ENCODE peak calls at places on chromosome 14, in ten cellular contexts. One of them, this sample, is unnamed.
A peak's percentile ranks its signal among the peaks of the same experiment; 100 is the strongest.

GRCh38 chr14:64732066-64732465 is 27.8 kb downstream of the PLEKHG3 start:
- DNase-seq in heart left ventricle: no peak
- DNase-seq in EL: no peak
- DNase-seq in KBM-7: no peak
- DNase-seq in substantia nigra: no peak
- DNase-seq in NCI-H2081: no peak
- DNase-seq in NCI-H82: no peak
- DNase-seq in COLO829: no peak
- DNase-seq in COR-L47: no peak
- DNase-seq in foreskin fibroblast: no peak
- DNase-seq in this sample: no peak

GRCh38 chr14:37081220-37081619 is 91.2 kb downstream of the SLC25A21 start:
- DNase-seq in heart left ventricle: no peak
- DNase-seq in EL: no peak
- DNase-seq in KBM-7: no peak
- DNase-seq in substantia nigra: no peak
- DNase-seq in NCI-H2081: no peak
- DNase-seq in NCI-H82: no peak
- DNase-seq in COLO829: no peak
- DNase-seq in COR-L47: no peak
- DNase-seq in foreskin fibroblast: no peak
- DNase-seq in this sample: no peak

GRCh38 chr14:92135269-92135668 is 13.5 kb downstream of the CPSF2 start:
- DNase-seq in heart left ventricle: no peak
- DNase-seq in EL: peak; percentile 25
- DNase-seq in KBM-7: peak; percentile 46
- DNase-seq in substantia nigra: no peak
- DNase-seq in NCI-H2081: peak; percentile 58
- DNase-seq in NCI-H82: peak; percentile 47
- DNase-seq in COLO829: no peak
- DNase-seq in COR-L47: peak; percentile 49
- DNase-seq in foreskin fibroblast: no peak
- DNase-seq in this sample: no peak

GRCh38 chr14:24285351-24285750 is 14.0 kb upstream of the RABGGTA start:
- DNase-seq in heart left ventricle: no peak
- DNase-seq in EL: no peak
- DNase-seq in KBM-7: no peak
- DNase-seq in substantia nigra: no peak
- DNase-seq in NCI-H2081: no peak
- DNase-seq in NCI-H82: no peak
- DNase-seq in COLO829: no peak
- DNase-seq in COR-L47: no peak
- DNase-seq in foreskin fibroblast: no peak
- DNase-seq in this sample: no peak

GRCh38 chr14:39175445-39176262 is 600 bp downstream of the PNN start:
- DNase-seq in heart left ventricle: no peak
- DNase-seq in EL: peak; percentile 40
- DNase-seq in KBM-7: peak; percentile 76
- DNase-seq in substantia nigra: peak; percentile 70
- DNase-seq in NCI-H2081: peak; percentile 44
- DNase-seq in NCI-H82: peak; percentile 56
- DNase-seq in COLO829: no peak
- DNase-seq in COR-L47: peak; percentile 33
- DNase-seq in foreskin fibroblast: peak; percentile 14
- DNase-seq in this sample: no peak

GRCh38 chr14:68864301-68864810 is 71.5 kb upstream of the ZFP36L1 start:
- DNase-seq in heart left ventricle: no peak
- DNase-seq in EL: no peak
- DNase-seq in KBM-7: no peak
- DNase-seq in substantia nigra: no peak
- DNase-seq in NCI-H2081: no peak
- DNase-seq in NCI-H82: no peak
- DNase-seq in COLO829: no peak
- DNase-seq in COR-L47: no peak
- DNase-seq in foreskin fibroblast: no peak
- DNase-seq in this sample: no peak

GRCh38 chr14:34770901-34771300 is 56.5 kb upstream of the CFL2 start:
- DNase-seq in heart left ventricle: no peak
- DNase-seq in EL: peak; percentile 51
- DNase-seq in KBM-7: no peak
- DNase-seq in substantia nigra: no peak
- DNase-seq in NCI-H2081: no peak
- DNase-seq in NCI-H82: no peak
- DNase-seq in COLO829: no peak
- DNase-seq in COR-L47: no peak
- DNase-seq in foreskin fibroblast: no peak
- DNase-seq in this sample: no peak

GRCh38 chr14:33952541-33952940 is 1.7 kb upstream of the EGLN3 start:
- DNase-seq in heart left ventricle: no peak
- DNase-seq in EL: no peak
- DNase-seq in KBM-7: no peak
- DNase-seq in substantia nigra: no peak
- DNase-seq in NCI-H2081: no peak
- DNase-seq in NCI-H82: no peak
- DNase-seq in COLO829: no peak
- DNase-seq in COR-L47: no peak
- DNase-seq in foreskin fibroblast: no peak
- DNase-seq in this sample: no peak

GRCh38 chr14:24086193-24086955 is 7.7 kb upstream of the PCK2 start:
- DNase-seq in heart left ventricle: no peak
- DNase-seq in EL: no peak
- DNase-seq in KBM-7: no peak
- DNase-seq in substantia nigra: no peak
- DNase-seq in NCI-H2081: no peak
- DNase-seq in NCI-H82: peak; percentile 97
- DNase-seq in COLO829: no peak
- DNase-seq in COR-L47: no peak
- DNase-seq in foreskin fibroblast: no peak
- DNase-seq in this sample: no peak

GRCh38 chr14:85523624-85524023 is 6.3 kb upstream of the FLRT2 start:
- DNase-seq in heart left ventricle: no peak
- DNase-seq in EL: no peak
- DNase-seq in KBM-7: no peak
- DNase-seq in substantia nigra: no peak
- DNase-seq in NCI-H2081: no peak
- DNase-seq in NCI-H82: no peak
- DNase-seq in COLO829: no peak
- DNase-seq in COR-L47: no peak
- DNase-seq in foreskin fibroblast: no peak
- DNase-seq in this sample: no peak

This sample was measured in ovary.